ENCODE peak calls at places on chromosome 1, in four cellular contexts. One of them, this sample, is unnamed.

GRCh38 chr1:8303141-8303540 is 14.8 kb upstream of the SLC45A1 start:
- DNase-seq in HepG2: no peak
- DNase-seq in GM12878: no peak
- DNase-seq in K562: no peak
- DNase-seq in this sample: no peak

GRCh38 chr1:39729030-39729429 is 9.7 kb upstream of the PPIE start:
- DNase-seq in HepG2: no peak
- DNase-seq in GM12878: no peak
- DNase-seq in K562: no peak
- DNase-seq in this sample: no peak

GRCh38 chr1:26999440-26999987 is 6.0 kb downstream of the TRNP1 start:
- DNase-seq in HepG2: peak
- DNase-seq in GM12878: no peak
- DNase-seq in K562: no peak
- DNase-seq in this sample: peak

GRCh38 chr1:59814901-59815825 is at the start of gene HOOK1:
- DNase-seq in HepG2: no peak
- DNase-seq in GM12878: no peak
- DNase-seq in K562: no peak
- DNase-seq in this sample: no peak

GRCh38 chr1:116997011-116997410 is 4.5 kb upstream of the CD101 start:
- DNase-seq in HepG2: no peak
- DNase-seq in GM12878: no peak
- DNase-seq in K562: no peak
- DNase-seq in this sample: no peak

GRCh38 chr1:244211559-244211944 is 160.5 kb downstream of the ZBTB18 start:
- DNase-seq in HepG2: no peak
- DNase-seq in GM12878: no peak
- DNase-seq in K562: no peak
- DNase-seq in this sample: no peak

GRCh38 chr1:15738416-15739113 is 2.5 kb downstream of the SLC25A34 start:
- DNase-seq in HepG2: no peak
- DNase-seq in GM12878: no peak
- DNase-seq in K562: no peak
- DNase-seq in this sample: no peak

GRCh38 chr1:229203030-229203751 is 67.7 kb upstream of the RAB4A start:
- DNase-seq in HepG2: peak
- DNase-seq in GM12878: no peak
- DNase-seq in K562: peak
- DNase-seq in this sample: peak

GRCh38 chr1:233114159-233114558 is 163.7 kb downstream of the NTPCR start:
- DNase-seq in HepG2: no peak
- DNase-seq in GM12878: no peak
- DNase-seq in K562: no peak
- DNase-seq in this sample: no peak

GRCh38 chr1:26045712-26046312 is at the start of gene SLC30A2:
- DNase-seq in HepG2: no peak
- DNase-seq in GM12878: no peak
- DNase-seq in K562: peak
- DNase-seq in this sample: peak

GRCh38 chr1:21935891-21936365 is 1.2 kb downstream of the HSPG2 start:
- DNase-seq in HepG2: no peak
- DNase-seq in GM12878: no peak
- DNase-seq in K562: peak
- DNase-seq in this sample: no peak

GRCh38 chr1:160607051-160608032 is 28.0 kb upstream of the CD84 start:
- DNase-seq in HepG2: peak
- DNase-seq in GM12878: peak
- DNase-seq in K562: peak
- DNase-seq in this sample: peak

GRCh38 chr1:85078903-85079302 is 30.6 kb upstream of the MCOLN3 start:
- DNase-seq in HepG2: no peak
- DNase-seq in GM12878: no peak
- DNase-seq in K562: no peak
- DNase-seq in this sample: no peak

GRCh38 chr1:17236779-17237601 is 11.9 kb upstream of the PADI3 start:
- DNase-seq in HepG2: peak
- DNase-seq in GM12878: peak
- DNase-seq in K562: peak
- DNase-seq in this sample: peak

GRCh38 chr1:18646776-18647410 is 16.2 kb downstream of the PAX7 start:
- DNase-seq in HepG2: no peak
- DNase-seq in GM12878: no peak
- DNase-seq in K562: no peak
- DNase-seq in this sample: peak

GRCh38 chr1:170662561-170662971 is 1.4 kb upstream of the PRRX1 start:
- DNase-seq in HepG2: no peak
- DNase-seq in GM12878: no peak
- DNase-seq in K562: no peak
- DNase-seq in this sample: no peak

GRCh38 chr1:205488074-205488723 is 16.3 kb upstream of the CDK18 start:
- DNase-seq in HepG2: peak
- DNase-seq in GM12878: no peak
- DNase-seq in K562: peak
- DNase-seq in this sample: peak

GRCh38 chr1:42777860-42778259 is 6.9 kb upstream of the TMEM269 start:
- DNase-seq in HepG2: peak
- DNase-seq in GM12878: no peak
- DNase-seq in K562: peak
- DNase-seq in this sample: peak

GRCh38 chr1:234960722-234961467 is 167.7 kb downstream of the TOMM20 start:
- DNase-seq in HepG2: peak
- DNase-seq in GM12878: no peak
- DNase-seq in K562: no peak
- DNase-seq in this sample: no peak

GRCh38 chr1:172742599-172743500 is 83.9 kb downstream of the FASLG start:
- DNase-seq in HepG2: peak
- DNase-seq in GM12878: no peak
- DNase-seq in K562: peak
- DNase-seq in this sample: no peak

GRCh38 chr1:176950736-176951308 is 213.7 kb downstream of the ASTN1 start:
- DNase-seq in HepG2: no peak
- DNase-seq in GM12878: no peak
- DNase-seq in K562: no peak
- DNase-seq in this sample: peak

GRCh38 chr1:7871136-7871535 is 18.3 kb upstream of the UTS2 start:
- DNase-seq in HepG2: no peak
- DNase-seq in GM12878: no peak
- DNase-seq in K562: no peak
- DNase-seq in this sample: no peak

GRCh38 chr1:29828526-29829447 is 592.5 kb downstream of the PTPRU start:
- DNase-seq in HepG2: no peak
- DNase-seq in GM12878: no peak
- DNase-seq in K562: no peak
- DNase-seq in this sample: no peak

GRCh38 chr1:10671090-10671489 is 125.4 kb downstream of the CASZ1 start:
- DNase-seq in HepG2: no peak
- DNase-seq in GM12878: no peak
- DNase-seq in K562: no peak
- DNase-seq in this sample: no peak

GRCh38 chr1:85661767-85662166 is 46.5 kb downstream of the ZNHIT6 start:
- DNase-seq in HepG2: no peak
- DNase-seq in GM12878: no peak
- DNase-seq in K562: no peak
- DNase-seq in this sample: no peak

GRCh38 chr1:63807063-63807462 is 33.2 kb downstream of the ROR1 start:
- DNase-seq in HepG2: no peak
- DNase-seq in GM12878: no peak
- DNase-seq in K562: no peak
- DNase-seq in this sample: no peak

GRCh38 chr1:35560256-35561225 is 2.9 kb downstream of the NCDN start:
- DNase-seq in HepG2: no peak
- DNase-seq in GM12878: no peak
- DNase-seq in K562: no peak
- DNase-seq in this sample: no peak

GRCh38 chr1:85617582-85618237 is 37.1 kb downstream of the CCN1 start:
- DNase-seq in HepG2: no peak
- DNase-seq in GM12878: no peak
- DNase-seq in K562: no peak
- DNase-seq in this sample: no peak

GRCh38 chr1:192170196-192170984 is 12.1 kb downstream of the RGS18 start:
- DNase-seq in HepG2: no peak
- DNase-seq in GM12878: no peak
- DNase-seq in K562: no peak
- DNase-seq in this sample: no peak

GRCh38 chr1:192171123-192171522 is 12.9 kb downstream of the RGS18 start:
- DNase-seq in HepG2: no peak
- DNase-seq in GM12878: no peak
- DNase-seq in K562: no peak
- DNase-seq in this sample: no peak

GRCh38 chr1:192168964-192169363 is 10.7 kb downstream of the RGS18 start:
- DNase-seq in HepG2: no peak
- DNase-seq in GM12878: no peak
- DNase-seq in K562: no peak
- DNase-seq in this sample: no peak

DNA sequence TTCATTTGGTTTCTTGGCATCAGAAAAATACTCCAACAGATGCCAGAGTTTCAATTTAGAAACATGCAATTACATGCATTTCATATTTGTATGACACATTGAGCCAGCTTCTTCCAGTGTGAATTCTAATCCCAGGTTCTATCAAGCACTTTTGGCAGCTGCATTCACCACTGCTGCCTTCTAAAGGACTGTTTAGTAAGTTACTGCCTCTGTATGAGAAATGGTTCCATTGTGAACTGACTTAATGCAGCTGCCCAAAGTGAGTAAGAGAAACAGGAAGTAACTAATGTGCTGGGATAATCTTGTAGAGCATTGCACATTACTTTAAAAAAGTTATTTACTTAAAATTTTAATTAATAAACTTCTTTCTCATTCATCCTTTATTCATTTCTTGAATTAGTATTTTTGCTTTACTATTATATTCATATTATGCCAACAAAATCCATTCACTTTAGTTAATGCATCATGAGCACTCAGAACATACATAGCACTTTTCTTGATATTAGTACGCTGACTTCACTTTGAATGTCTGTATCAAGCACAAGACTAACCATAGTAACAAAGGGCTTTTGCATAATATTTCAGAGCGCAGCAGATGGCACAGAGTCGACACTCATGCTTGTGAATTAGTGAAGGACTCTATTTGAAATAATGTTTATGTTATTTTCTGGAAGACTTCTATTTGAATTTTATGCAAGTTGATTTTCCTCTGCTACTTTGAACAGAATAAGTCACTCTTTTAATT is 9.9 kb downstream of the RGS18 start:
- DNase-seq in HepG2: no peak
- DNase-seq in GM12878: no peak
- DNase-seq in K562: no peak
- DNase-seq in this sample: no peak
- TF ChIP-seq NR2C2 in HepG2: no peak
- TF ChIP-seq NR2C2 in GM12878: no peak
- TF ChIP-seq NR2C2 in K562: no peak
- TF ChIP-seq NR2C2 in this sample: no peak

GRCh38 chr1:6045110-6045502 is 582 bp upstream of the KCNAB2 start:
- DNase-seq in HepG2: no peak
- DNase-seq in GM12878: no peak
- DNase-seq in K562: no peak
- DNase-seq in this sample: no peak

GRCh38 chr1:6049419-6049818 is 3.7 kb downstream of the KCNAB2 start:
- DNase-seq in HepG2: no peak
- DNase-seq in GM12878: no peak
- DNase-seq in K562: no peak
- DNase-seq in this sample: no peak

GRCh38 chr1:6045561-6045960 is at the start of gene KCNAB2:
- DNase-seq in HepG2: peak
- DNase-seq in GM12878: no peak
- DNase-seq in K562: no peak
- DNase-seq in this sample: no peak

GRCh38 chr1:6051423-6051822 is 5.7 kb downstream of the KCNAB2 start:
- DNase-seq in HepG2: no peak
- DNase-seq in GM12878: no peak
- DNase-seq in K562: no peak
- DNase-seq in this sample: no peak

GRCh38 chr1:6048179-6048867 is 2.6 kb downstream of the KCNAB2 start:
- DNase-seq in HepG2: no peak
- DNase-seq in GM12878: no peak
- DNase-seq in K562: no peak
- DNase-seq in this sample: no peak
- TF ChIP-seq NR2C2 in HepG2: no peak
- TF ChIP-seq NR2C2 in GM12878: no peak
- TF ChIP-seq NR2C2 in K562: no peak
- TF ChIP-seq NR2C2 in this sample: no peak

DNA sequence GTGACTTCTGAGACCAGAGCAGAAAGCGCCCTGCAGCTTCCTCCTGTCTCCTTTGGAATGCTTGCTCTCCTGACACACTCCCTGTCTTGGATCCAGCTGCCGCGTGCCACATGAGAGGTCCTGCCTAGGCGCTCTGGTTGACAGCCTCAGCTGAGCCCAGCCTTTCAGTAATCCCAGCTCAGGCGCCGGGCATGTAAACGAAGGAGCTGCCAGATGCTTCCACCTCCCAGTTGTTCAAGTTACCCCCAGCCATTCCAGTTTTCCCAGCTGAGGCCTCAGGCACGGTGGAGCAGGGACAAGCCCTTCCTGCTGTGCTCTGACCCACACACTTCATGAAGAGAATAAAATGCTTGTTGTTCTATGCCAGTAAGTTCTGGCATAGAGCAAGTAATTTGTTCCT is 14.3 kb upstream of the CD34 start:
- DNase-seq in HepG2: no peak
- DNase-seq in GM12878: no peak
- DNase-seq in K562: no peak
- DNase-seq in this sample: peak
- TF ChIP-seq NR2C2 in HepG2: no peak
- TF ChIP-seq NR2C2 in GM12878: no peak
- TF ChIP-seq NR2C2 in K562: no peak
- TF ChIP-seq NR2C2 in this sample: no peak

DNA sequence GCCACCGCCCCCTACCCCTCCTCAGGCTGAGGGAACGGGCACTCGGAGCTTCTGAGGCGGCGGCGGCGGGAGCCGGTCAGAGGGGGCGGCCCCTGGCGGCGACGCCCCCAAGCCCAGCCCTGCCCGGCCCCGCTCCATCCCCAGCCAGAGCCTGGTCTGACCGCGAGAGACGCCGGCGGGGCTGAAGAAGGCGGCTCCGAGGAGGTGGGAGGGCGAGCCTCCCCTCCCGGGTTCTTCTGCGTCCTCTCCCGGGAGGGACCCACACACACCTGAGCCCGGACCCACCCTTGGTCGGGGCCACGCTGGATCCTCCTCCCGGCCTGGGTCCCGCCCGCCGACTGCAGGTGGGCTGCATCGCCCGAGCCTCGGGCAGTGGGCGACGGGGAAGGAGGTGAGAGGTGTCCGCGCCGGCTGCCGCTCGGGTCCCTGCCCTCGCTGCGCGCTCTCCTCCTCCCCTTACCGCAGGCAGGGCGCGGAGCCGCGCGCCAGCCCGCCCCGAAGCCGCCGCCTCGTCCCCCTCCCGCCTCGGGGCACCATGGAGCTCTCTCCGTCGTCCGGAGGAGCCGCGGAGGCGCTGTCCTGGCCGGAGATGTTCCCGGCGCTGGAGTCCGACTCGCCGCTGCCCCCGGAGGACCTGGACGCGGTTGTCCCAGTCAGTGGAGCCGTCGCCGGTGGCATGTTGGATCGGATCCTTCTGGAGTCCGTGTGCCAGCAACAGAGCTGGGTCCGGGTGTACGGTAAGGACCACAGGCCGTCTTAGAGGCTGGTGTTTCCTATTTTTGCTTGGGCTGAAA is at the start of gene RASAL2:
- DNase-seq in HepG2: peak
- DNase-seq in GM12878: no peak
- DNase-seq in K562: peak
- DNase-seq in this sample: peak
- TF ChIP-seq NR2C2 in HepG2: no peak
- TF ChIP-seq NR2C2 in GM12878: no peak
- TF ChIP-seq NR2C2 in K562: no peak
- TF ChIP-seq NR2C2 in this sample: no peak

This sample was measured in WTC11.